ENCODE peak calls at places on chromosome 7, in five cellular contexts. One of them, this sample, is unnamed.

GRCh38 chr7:104845541-104845940 is 168.5 kb upstream of the KMT2E start:
- DNase-seq in activated naive CD4-positive, alpha-beta T cell: no peak
- DNase-seq in NCI-H1092 treated with DMSO at 0.1 percent for 48 hours: no peak
- DNase-seq in CD8-positive, alpha-beta memory T cell: no peak
- DNase-seq in GM18507: no peak
- DNase-seq in this sample: no peak

GRCh38 chr7:80139179-80139578 is 4.5 kb downstream of the GNAI1 start:
- DNase-seq in activated naive CD4-positive, alpha-beta T cell: no peak
- DNase-seq in NCI-H1092 treated with DMSO at 0.1 percent for 48 hours: no peak
- DNase-seq in CD8-positive, alpha-beta memory T cell: no peak
- DNase-seq in GM18507: no peak
- DNase-seq in this sample: no peak

GRCh38 chr7:80593869-80594587 is 44.4 kb upstream of the CD36 start:
- DNase-seq in activated naive CD4-positive, alpha-beta T cell: no peak
- DNase-seq in NCI-H1092 treated with DMSO at 0.1 percent for 48 hours: no peak
- DNase-seq in CD8-positive, alpha-beta memory T cell: no peak
- DNase-seq in GM18507: no peak
- DNase-seq in this sample: no peak

GRCh38 chr7:74544706-74545469 is 91.2 kb downstream of the GTF2IRD1 start:
- DNase-seq in activated naive CD4-positive, alpha-beta T cell: no peak
- DNase-seq in NCI-H1092 treated with DMSO at 0.1 percent for 48 hours: no peak
- DNase-seq in CD8-positive, alpha-beta memory T cell: no peak
- DNase-seq in GM18507: peak
- DNase-seq in this sample: peak

GRCh38 chr7:112648781-112649180 is 141.4 kb downstream of the TMEM168 start:
- DNase-seq in activated naive CD4-positive, alpha-beta T cell: no peak
- DNase-seq in NCI-H1092 treated with DMSO at 0.1 percent for 48 hours: no peak
- DNase-seq in CD8-positive, alpha-beta memory T cell: no peak
- DNase-seq in GM18507: no peak
- DNase-seq in this sample: no peak

GRCh38 chr7:93949468-93949867 is 27.9 kb downstream of the GNG11 start:
- DNase-seq in activated naive CD4-positive, alpha-beta T cell: no peak
- DNase-seq in NCI-H1092 treated with DMSO at 0.1 percent for 48 hours: no peak
- DNase-seq in CD8-positive, alpha-beta memory T cell: no peak
- DNase-seq in GM18507: no peak
- DNase-seq in this sample: peak

GRCh38 chr7:148110097-148110868 is 480.3 kb upstream of the C7orf33 start:
- DNase-seq in activated naive CD4-positive, alpha-beta T cell: no peak
- DNase-seq in NCI-H1092 treated with DMSO at 0.1 percent for 48 hours: peak
- DNase-seq in CD8-positive, alpha-beta memory T cell: no peak
- DNase-seq in GM18507: no peak
- DNase-seq in this sample: peak

GRCh38 chr7:922334-923107 is 32.0 kb downstream of the ADAP1 start:
- DNase-seq in activated naive CD4-positive, alpha-beta T cell: no peak
- DNase-seq in NCI-H1092 treated with DMSO at 0.1 percent for 48 hours: no peak
- DNase-seq in CD8-positive, alpha-beta memory T cell: peak
- DNase-seq in GM18507: no peak
- DNase-seq in this sample: no peak

GRCh38 chr7:24801910-24802699 is 44.8 kb upstream of the GSDME start:
- DNase-seq in activated naive CD4-positive, alpha-beta T cell: no peak
- DNase-seq in NCI-H1092 treated with DMSO at 0.1 percent for 48 hours: no peak
- DNase-seq in CD8-positive, alpha-beta memory T cell: no peak
- DNase-seq in GM18507: no peak
- DNase-seq in this sample: no peak

GRCh38 chr7:157744786-157745601 is 408.2 kb downstream of the DNAJB6 start:
- DNase-seq in activated naive CD4-positive, alpha-beta T cell: no peak
- DNase-seq in NCI-H1092 treated with DMSO at 0.1 percent for 48 hours: no peak
- DNase-seq in CD8-positive, alpha-beta memory T cell: no peak
- DNase-seq in GM18507: no peak
- DNase-seq in this sample: no peak

GRCh38 chr7:74598558-74598957 is 59.0 kb upstream of the GTF2I start:
- DNase-seq in activated naive CD4-positive, alpha-beta T cell: no peak
- DNase-seq in NCI-H1092 treated with DMSO at 0.1 percent for 48 hours: no peak
- DNase-seq in CD8-positive, alpha-beta memory T cell: no peak
- DNase-seq in GM18507: no peak
- DNase-seq in this sample: no peak

GRCh38 chr7:111855842-111856227 is 293.5 kb upstream of the IMMP2L start:
- DNase-seq in activated naive CD4-positive, alpha-beta T cell: no peak
- DNase-seq in NCI-H1092 treated with DMSO at 0.1 percent for 48 hours: peak
- DNase-seq in CD8-positive, alpha-beta memory T cell: no peak
- DNase-seq in GM18507: no peak
- DNase-seq in this sample: peak

GRCh38 chr7:84637568-84638338 is 443.2 kb upstream of the SEMA3A start:
- DNase-seq in activated naive CD4-positive, alpha-beta T cell: no peak
- DNase-seq in NCI-H1092 treated with DMSO at 0.1 percent for 48 hours: no peak
- DNase-seq in CD8-positive, alpha-beta memory T cell: no peak
- DNase-seq in GM18507: no peak
- DNase-seq in this sample: peak

GRCh38 chr7:4794591-4795350 is 19.3 kb downstream of the AP5Z1 start:
- DNase-seq in activated naive CD4-positive, alpha-beta T cell: no peak
- DNase-seq in NCI-H1092 treated with DMSO at 0.1 percent for 48 hours: no peak
- DNase-seq in CD8-positive, alpha-beta memory T cell: no peak
- DNase-seq in GM18507: no peak
- DNase-seq in this sample: no peak

GRCh38 chr7:607938-608337 is 88.3 kb upstream of the PDGFA start:
- DNase-seq in activated naive CD4-positive, alpha-beta T cell: no peak
- DNase-seq in NCI-H1092 treated with DMSO at 0.1 percent for 48 hours: no peak
- DNase-seq in CD8-positive, alpha-beta memory T cell: peak
- DNase-seq in GM18507: no peak
- DNase-seq in this sample: no peak

This sample was measured in SK-MEL-5.